ENCODE peak calls at places on chromosomes 16 and 17, in five cellular contexts. C, Y, X, H and A are unnamed samples.

GRCh38 chr16:53984936-53985335 is 281.0 kb downstream of the FTO start:
- DNase-seq in C (no peak), X (no peak), Y (no peak), H (no peak), A (no peak)

GRCh38 chr16:22646948-22647556 is 136.4 kb downstream of the NPIPB5 start:
- DNase-seq in C (no peak), Y (no peak), X (no peak), H (no peak), A (no peak)

GRCh38 chr16:19436540-19436939 is 18.9 kb downstream of the TMC5 start:
- DNase-seq in X (no peak), Y (no peak), C (no peak), H (no peak), A (no peak)

GRCh38 chr17:74545456-74546230 is at the start of gene CD300C:
- DNase-seq in C (no peak), X (peak; percentile 70), H (no peak), Y (no peak), A (no peak)

GRCh38 chr17:30503558-30503957 is 26.4 kb downstream of the GOSR1 start:
- DNase-seq in H (no peak), X (no peak), Y (no peak), C (no peak), A (peak; percentile 19)

GRCh38 chr17:75849304-75849695 is 5.1 kb upstream of the UNC13D start:
- DNase-seq in X (no peak), C (no peak), H (no peak), Y (no peak), A (no peak)

GRCh38 chr16:56424404-56424765 is 960 bp downstream of the AMFR start:
- DNase-seq in H (no peak), X (no peak), Y (no peak), C (no peak), A (peak; percentile 13)

GRCh38 chr17:51200295-51200694 is 34.1 kb downstream of the NME2 start:
- DNase-seq in X (no peak), H (no peak), C (no peak), Y (no peak), A (no peak)

GRCh38 chr17:62626719-62627218 is 701 bp upstream of the MRC2 start:
- DNase-seq in Y (no peak), H (no peak), C (no peak), X (no peak), A (peak; percentile 69)

GRCh38 chr16:31351937-31352315 is 3.0 kb upstream of the ITGAX start:
- DNase-seq in C (no peak), X (peak; percentile 72), Y (no peak), H (no peak), A (no peak)

GRCh38 chr17:44095647-44096496 is 25.3 kb downstream of the G6PC3 start:
- DNase-seq in H (no peak), Y (peak; percentile 52), C (no peak), X (peak; percentile 71), A (peak; percentile 95)

GRCh38 chr16:72913551-72913950 is 134.4 kb downstream of the ZFHX3 start:
- DNase-seq in C (no peak), X (no peak), H (no peak), Y (no peak), A (no peak)

GRCh38 chr16:48441863-48442279 is 56.7 kb upstream of the SIAH1 start:
- DNase-seq in Y (no peak), H (no peak), X (no peak), C (no peak), A (no peak)

GRCh38 chr16:83887088-83887487 is 11.8 kb upstream of the MLYCD start:
- DNase-seq in H (peak; percentile 20), X (no peak), C (no peak), Y (no peak), A (no peak)

GRCh38 chr17:80277751-80278671 is 17.4 kb downstream of the RNF213 start:
- DNase-seq in Y (peak; percentile 46), C (no peak), X (peak; percentile 43), H (no peak), A (peak; percentile 65)

GRCh38 chr17:37714897-37715296 is 30.0 kb downstream of the HNF1B start:
- DNase-seq in C (no peak), X (no peak), H (no peak), Y (no peak), A (no peak)

GRCh38 chr17:49577651-49577935 is 1.9 kb downstream of the NXPH3 start:
- DNase-seq in Y (no peak), C (no peak), X (no peak), H (no peak), A (no peak)

GRCh38 chr17:1762233-1762905 is 509 bp downstream of the SERPINF1 start:
- DNase-seq in X (no peak), C (peak; percentile 32), H (no peak), Y (no peak), A (no peak)
- H3K4me3 ChIP-seq in X (peak overlapping the region; percentile 52), C (peak overlapping the region; percentile 27), H (no peak overlapping the region), Y (no peak overlapping the region), A (no peak overlapping the region)

DNA sequence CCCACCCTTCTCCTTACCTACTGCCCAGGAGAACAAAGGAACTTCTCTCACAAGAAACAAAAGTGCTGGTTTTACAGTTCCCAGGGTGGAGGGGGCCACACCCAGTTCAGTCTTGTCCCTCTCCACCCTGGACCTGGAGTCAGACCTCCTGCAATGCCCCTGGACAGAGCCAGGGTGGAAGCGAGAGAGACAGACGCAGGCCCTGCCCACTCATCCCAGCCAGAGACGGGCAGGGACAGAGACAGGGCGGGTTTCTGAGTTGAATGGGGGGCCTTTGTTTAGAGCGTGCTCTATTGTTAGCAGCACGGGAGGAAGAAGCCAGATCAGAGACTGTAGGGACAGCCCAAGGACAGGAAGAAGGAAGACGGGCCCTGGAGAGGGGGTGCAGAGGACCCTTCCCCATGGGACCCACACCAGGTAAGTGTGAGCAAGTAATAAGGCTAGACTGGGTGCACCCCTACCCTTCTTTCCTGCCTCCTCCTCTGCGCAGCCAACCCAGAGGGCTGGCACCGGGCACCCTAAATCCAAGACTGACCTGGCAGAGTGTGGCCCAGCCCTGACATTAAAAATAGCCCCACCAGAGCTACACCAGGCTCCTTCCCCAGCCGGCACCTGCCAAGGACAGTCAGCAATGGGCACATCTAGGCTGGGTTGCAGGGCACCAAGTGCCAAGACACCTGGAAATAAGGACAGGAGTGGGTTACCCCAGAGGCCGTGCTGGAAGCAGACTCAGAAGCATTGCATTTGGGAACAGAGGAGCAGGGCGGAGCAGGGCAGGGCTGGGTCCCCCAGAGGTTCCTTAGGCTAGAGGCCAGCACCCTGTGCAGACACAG is 10.9 kb downstream of the JUP start:
- DNase-seq in C (no peak), X (no peak), Y (no peak), H (no peak), A (peak; percentile 31)
- H3K4me1 ChIP-seq in C (peaks cover 37% of the 10 kb centered on the region), X (peaks cover 86% of the 10 kb centered on the region), Y (peaks cover 4% of the 10 kb centered on the region), H (peaks cover 31% of the 10 kb centered on the region), A (peaks cover 51% of the 10 kb centered on the region)

GRCh38 chr16:49700928-49701685 is 154.8 kb downstream of the ZNF423 start:
- DNase-seq in Y (no peak), H (no peak), C (no peak), X (no peak), A (no peak)
- H3K4me3 ChIP-seq in Y (no peak overlapping the region), H (no peak overlapping the region), C (no peak overlapping the region), X (no peak overlapping the region), A (no peak overlapping the region)

GRCh38 chr17:47946929-47947397 is 5.6 kb downstream of the PNPO start:
- DNase-seq in Y (peak; percentile 88), C (peak; percentile 93), H (peak; percentile 71), X (peak; percentile 84), A (peak; percentile 81)
- H3K4me1 ChIP-seq in Y (peaks cover 31% of the 10 kb centered on the region), C (peaks cover 65% of the 10 kb centered on the region), H (peaks cover 50% of the 10 kb centered on the region), X (peaks cover 69% of the 10 kb centered on the region), A (peaks cover 13% of the 10 kb centered on the region)